ENCODE peak calls at places on chromosomes 3 and 15, in six cellular contexts. S is SK-N-SH, V is K562, T is GM12878, L is HepG2, E is HCT116. O is an unnamed sample.

GRCh38 chr3:107710851-107711250 is 188.1 kb downstream of the BBX start:
- DNase-seq in S (no peak), L (no peak), E (peak; percentile 15), V (no peak), T (no peak), O (no peak)

GRCh38 chr15:37135225-37135624 is 34.9 kb upstream of the MEIS2 start:
- DNase-seq in E (peak; percentile 24), L (no peak), V (peak; percentile 49), T (no peak), S (no peak), O (no peak)

GRCh38 chr15:74420193-74420905 is 13.4 kb downstream of the SEMA7A start:
- DNase-seq in E (no peak), S (no peak), L (peak; percentile 36), V (no peak), T (no peak), O (no peak)

GRCh38 chr3:21962456-21962855 is 211.4 kb upstream of the ZNF385D start:
- DNase-seq in S (no peak), L (no peak), T (no peak), E (no peak), V (no peak), O (no peak)

GRCh38 chr15:89096664-89097063 is 8.4 kb downstream of the ABHD2 start:
- DNase-seq in E (no peak), L (no peak), S (no peak), T (no peak), V (no peak), O (no peak)

GRCh38 chr3:12143949-12144504 is 14.7 kb downstream of the TIMP4 start:
- DNase-seq in E (no peak), S (no peak), T (no peak), V (no peak), L (no peak), O (no peak)

GRCh38 chr3:42476225-42477160 is 25.9 kb upstream of the VIPR1 start:
- DNase-seq in T (no peak), S (peak; percentile 43), E (no peak), L (no peak), V (no peak), O (no peak)

GRCh38 chr15:56815247-56815646 is 81.9 kb upstream of the ZNF280D start:
- DNase-seq in L (no peak), V (peak; percentile 18), T (no peak), S (no peak), E (peak; percentile 87), O (no peak)

GRCh38 chr3:127091376-127091775 is 101.6 kb upstream of the PRR23E start:
- DNase-seq in L (no peak), V (no peak), T (no peak), S (no peak), E (no peak), O (no peak)

GRCh38 chr3:25156526-25157075 is 271.5 kb upstream of the RARB start:
- DNase-seq in S (no peak), V (no peak), L (no peak), E (no peak), T (no peak), O (no peak)

GRCh38 chr3:94440767-94441493 is 378.1 kb downstream of the NSUN3 start:
- DNase-seq in L (peak; percentile 17), S (no peak), E (no peak), T (no peak), V (no peak), O (no peak)

GRCh38 chr15:67998599-67999122 is 55.5 kb upstream of the PIAS1 start:
- DNase-seq in L (no peak), S (no peak), E (no peak), V (no peak), T (no peak), O (no peak)

GRCh38 chr3:78277220-78277619 is 1237.3 kb downstream of the ROBO2 start:
- DNase-seq in S (no peak), L (no peak), E (no peak), V (no peak), T (no peak), O (no peak)

GRCh38 chr15:89829161-89829560 is 14.5 kb upstream of the ANPEP start:
- DNase-seq in E (no peak), S (no peak), T (no peak), L (no peak), V (no peak), O (no peak)

GRCh38 chr15:70269991-70270751 is 172.5 kb upstream of the TLE3 start:
- DNase-seq in S (no peak), T (no peak), E (no peak), L (no peak), V (no peak), O (no peak)

GRCh38 chr15:37015025-37015424 is 85.3 kb downstream of the MEIS2 start:
- DNase-seq in T (no peak), L (no peak), V (no peak), S (no peak), E (no peak), O (no peak)

GRCh38 chr3:122923611-122924010 is 104.0 kb downstream of the SEMA5B start:
- DNase-seq in T (no peak), E (no peak), L (no peak), S (no peak), V (no peak), O (no peak)

GRCh38 chr3:36446230-36446629 is 65.9 kb downstream of the STAC start:
- DNase-seq in E (no peak), S (no peak), L (no peak), V (no peak), T (no peak), O (no peak)

GRCh38 chr15:47484119-47484518 is 233.2 kb upstream of the SEMA6D start:
- DNase-seq in L (no peak), V (no peak), E (no peak), T (no peak), S (no peak), O (no peak)

GRCh38 chr3:13219902-13220296 is 146.7 kb upstream of the IQSEC1 start:
- DNase-seq in V (no peak), T (no peak), L (no peak), S (no peak), E (no peak), O (no peak)

GRCh38 chr3:69542265-69543079 is 156.6 kb upstream of the FRMD4B start:
- DNase-seq in S (peak; percentile 59), V (no peak), E (no peak), L (no peak), T (no peak), O (no peak)

GRCh38 chr15:99143655-99144610 is 39.1 kb downstream of the SYNM start:
- DNase-seq in S (no peak), V (no peak), T (no peak), L (peak; percentile 35), E (no peak), O (no peak)

GRCh38 chr3:144003051-144003450 is 31.4 kb downstream of the DIPK2A start:
- DNase-seq in V (no peak), L (no peak), S (no peak), T (no peak), E (no peak), O (no peak)
- TF ChIP-seq SIN3A in V (no peak), L (no peak), S (no peak), T (no peak), E (no peak), O (no peak)

DNA sequence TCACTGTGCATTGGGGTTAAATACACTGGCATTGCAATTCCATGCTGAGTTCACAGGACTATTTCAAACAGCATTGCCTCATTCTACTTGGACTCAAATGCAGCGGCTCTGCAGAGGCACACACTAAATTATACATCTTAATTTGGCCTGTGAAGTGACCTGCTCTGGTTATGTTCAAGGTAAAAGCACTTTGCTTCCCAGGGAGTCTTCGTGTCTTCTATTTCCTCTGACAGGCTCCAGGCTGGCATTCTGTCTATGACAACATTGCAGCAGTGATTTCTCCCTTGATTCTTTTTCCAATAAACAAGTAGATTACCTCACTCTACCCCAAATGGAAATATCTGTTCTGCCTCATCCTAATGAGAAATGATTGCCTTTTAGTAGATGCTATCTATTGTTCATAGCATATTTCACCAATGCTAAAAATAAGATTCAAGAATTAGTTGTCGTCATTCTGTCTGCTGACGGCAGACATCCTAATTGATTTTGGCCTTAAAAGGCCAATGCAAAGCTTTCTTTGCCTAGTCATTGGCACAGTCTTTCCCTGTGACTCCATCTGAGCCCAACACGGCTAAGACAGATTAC is 33.8 kb downstream of the FMN1 start:
- DNase-seq in S (peak; percentile 69), T (no peak), E (no peak), L (no peak), V (no peak), O (no peak)
- TF ChIP-seq POLR2AphosphoS5 in S (peak; percentile 95), T (no peak), E (no peak), L (no peak), V (no peak), O (no peak)

DNA sequence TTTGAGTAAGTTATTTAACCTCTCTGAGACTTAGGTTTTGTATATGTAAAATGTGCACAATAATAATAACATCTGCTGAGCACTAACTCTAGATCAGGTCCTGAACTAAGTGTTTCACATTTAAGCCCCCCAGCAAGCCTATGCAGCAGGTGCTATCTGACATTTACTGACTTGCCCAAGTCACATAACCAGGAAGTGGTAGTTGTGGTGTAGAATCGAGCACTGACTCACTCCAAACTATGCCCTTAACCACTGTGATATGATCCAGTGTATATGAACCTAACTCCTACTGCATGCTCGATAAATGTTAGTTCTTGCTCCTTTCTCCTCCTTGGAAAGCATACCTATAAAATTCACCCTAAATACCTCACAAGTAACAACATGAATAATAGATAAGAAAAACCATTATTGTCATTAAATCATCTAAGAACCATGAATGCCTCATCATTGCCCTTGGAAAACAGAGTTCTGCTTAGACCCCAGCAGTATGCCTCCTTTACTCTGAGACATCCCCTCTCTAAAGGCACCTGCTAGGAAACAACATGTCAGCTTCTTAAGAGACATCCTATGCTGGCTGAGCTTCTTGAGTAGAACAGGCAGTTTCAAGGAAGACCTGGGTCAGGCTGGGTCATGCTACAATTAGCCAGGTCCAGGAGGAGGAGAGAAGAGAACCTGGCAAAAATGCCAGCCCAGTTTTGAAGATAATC is 3.0 kb upstream of the SHC4 start:
- DNase-seq in E (no peak), L (no peak), T (peak; percentile 55), V (no peak), S (no peak), O (no peak)
- TF ChIP-seq REST in E (no peak), L (no peak), T (no peak), V (no peak), S (no peak), O (no peak)

GRCh38 chr3:119893769-119894168 is 111.9 kb downstream of the NR1I2 start:
- DNase-seq in L (no peak), V (no peak), E (no peak), T (no peak), S (no peak), O (no peak)

GRCh38 chr3:119894195-119894594 is 112.3 kb downstream of the NR1I2 start:
- DNase-seq in E (no peak), T (no peak), L (no peak), S (no peak), V (no peak), O (no peak)

DNA sequence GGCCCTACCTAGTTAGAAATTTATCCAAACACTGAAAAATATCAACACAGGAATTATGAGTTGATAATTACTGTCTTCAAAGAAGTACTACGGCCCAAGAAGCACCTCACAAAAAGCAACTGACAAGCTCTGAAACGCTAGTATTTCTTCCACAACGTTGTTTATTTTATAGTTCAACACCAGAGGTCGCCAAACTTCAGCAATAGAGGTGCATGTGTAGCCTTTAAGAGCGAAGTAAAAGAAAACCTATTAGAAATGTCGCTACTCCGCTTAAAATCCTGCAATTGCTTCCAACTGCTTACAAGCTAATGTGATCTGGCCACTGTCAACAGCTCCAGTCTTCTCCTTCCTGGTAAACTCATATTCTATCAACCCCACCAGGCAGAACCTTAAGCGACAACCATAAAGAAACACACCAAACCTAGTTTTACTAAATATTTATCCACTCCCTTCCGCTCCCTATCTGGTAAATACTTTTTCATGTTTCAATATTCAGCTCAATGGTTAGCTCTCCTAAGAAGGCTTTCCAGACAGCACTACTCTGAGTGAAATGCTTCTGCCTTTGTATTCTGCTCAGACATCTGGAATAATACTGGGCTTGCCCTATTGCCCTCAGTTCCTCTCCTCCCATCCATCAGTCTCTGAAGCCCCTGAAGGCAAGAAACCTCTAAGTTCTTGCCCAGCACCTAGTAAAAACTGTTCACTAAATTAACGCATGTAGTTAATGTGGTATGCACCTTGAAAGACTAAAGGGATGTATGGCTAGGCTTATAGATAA is 110.2 kb downstream of the NR1I2 start:
- DNase-seq in L (peak; percentile 55), V (peak; percentile 12), E (peak; percentile 46), T (peak; percentile 30), S (peak; percentile 23), O (no peak)
- TF ChIP-seq SIN3A in L (no peak), V (no peak), E (no peak), T (no peak), S (no peak), O (no peak)

O was measured in Panc1.